ENCODE peak calls at places on chromosomes 7 and 10, in four cellular contexts. Y, K, W and M are unnamed samples.

GRCh38 chr10:107398115-107398514 is 233.6 kb upstream of the SORCS1 start:
- DNase-seq in Y (no peak), K (no peak), W (no peak), M (no peak)

GRCh38 chr10:131249238-131249956 is 62.1 kb downstream of the TCERG1L start:
- DNase-seq in Y (no peak), K (no peak), W (no peak), M (no peak)

GRCh38 chr10:61452229-61452651 is 941 bp downstream of the TMEM26 start:
- DNase-seq in Y (peak), K (no peak), W (no peak), M (no peak)

GRCh38 chr7:35565927-35566326 is 129.0 kb downstream of the HERPUD2 start:
- DNase-seq in Y (no peak), K (no peak), W (no peak), M (no peak)

GRCh38 chr10:69649771-69650550 is 19.9 kb downstream of the FAM241B start:
- DNase-seq in Y (peak), K (no peak), W (no peak), M (no peak)

GRCh38 chr7:114856625-114857024 is 65.3 kb upstream of the MDFIC start:
- DNase-seq in Y (no peak), K (no peak), W (no peak), M (no peak)

GRCh38 chr7:119706608-119707007 is 566.4 kb upstream of the KCND2 start:
- DNase-seq in Y (no peak), K (no peak), W (no peak), M (no peak)

GRCh38 chr10:43846187-43846680 is 197.6 kb upstream of the ZNF32 start:
- DNase-seq in Y (peak), K (no peak), W (peak), M (no peak)

GRCh38 chr7:3294432-3295100 is 6.5 kb upstream of the SDK1 start:
- DNase-seq in Y (peak), K (no peak), W (no peak), M (no peak)